ENCODE peak calls at places on chromosome 4, in ten cellular contexts. J is Jurkat, Clone E6-1; T is T-cell; G is activated T-cell treated with anti-CD3 and anti-CD28 coated beads for 1 hour; D is SW 1271; V is left cardiac atrium; Y is naive thymus-derived CD4-positive, alpha-beta T cell; C is A549; U is substantia nigra; I is stimulated activated naive CD8-positive, alpha-beta T cell treated with anti-CD3 and anti-CD28 coated beads, Interleukin-15, amount 100 ng/mL, for 72 hours. R is an unnamed sample.
A peak's percentile ranks its signal among the peaks of the same experiment; 100 is the strongest.

GRCh38 chr4:88204882-88205281 is 46.4 kb upstream of the ABCG2 start:
- DNase-seq in J (no peak), T (no peak), G (no peak), D (no peak), V (no peak), Y (no peak), C (no peak), U (no peak), I (no peak), R (no peak)

GRCh38 chr4:3371038-3371437 is 70.7 kb upstream of the HGFAC start:
- DNase-seq in J (no peak), T (no peak), G (no peak), D (no peak), V (no peak), Y (no peak), C (no peak), U (no peak), I (no peak), R (no peak)

GRCh38 chr4:177285953-177286352 is 23.7 kb upstream of the NEIL3 start:
- DNase-seq in J (peak; percentile 58), T (no peak), G (no peak), D (no peak), V (no peak), Y (no peak), C (no peak), U (no peak), I (no peak), R (no peak)

GRCh38 chr4:189279188-189279587 is 661.5 kb upstream of the FRG1 start:
- DNase-seq in J (no peak), T (no peak), G (no peak), D (no peak), V (no peak), Y (no peak), C (no peak), U (no peak), I (no peak), R (no peak)

GRCh38 chr4:64584981-64585557 is 175.8 kb upstream of the TECRL start:
- DNase-seq in J (peak; percentile 42), T (no peak), G (no peak), D (no peak), V (peak; percentile 36), Y (no peak), C (no peak), U (no peak), I (no peak), R (peak; percentile 18)

GRCh38 chr4:143599827-143600226 is 86.3 kb downstream of the SMARCA5 start:
- DNase-seq in J (no peak), T (no peak), G (no peak), D (no peak), V (no peak), Y (no peak), C (no peak), U (no peak), I (no peak), R (no peak)

GRCh38 chr4:73621357-73621756 is 1.1 kb upstream of the RASSF6 start:
- DNase-seq in J (no peak), T (no peak), G (no peak), D (no peak), V (no peak), Y (no peak), C (no peak), U (no peak), I (no peak), R (no peak)

GRCh38 chr4:151934766-151935165 is 174.0 kb upstream of the GATB start:
- DNase-seq in J (no peak), T (no peak), G (no peak), D (no peak), V (no peak), Y (no peak), C (no peak), U (no peak), I (no peak), R (no peak)

GRCh38 chr4:99815597-99816011 is 1.0 kb upstream of the DAPP1 start:
- DNase-seq in J (no peak), T (no peak), G (no peak), D (no peak), V (no peak), Y (no peak), C (no peak), U (no peak), I (no peak), R (no peak)

GRCh38 chr4:528296-528695 is 29.3 kb downstream of the PIGG start:
- DNase-seq in J (no peak), T (no peak), G (no peak), D (no peak), V (no peak), Y (no peak), C (no peak), U (no peak), I (no peak), R (no peak)

GRCh38 chr4:149344436-149344835 is 471.2 kb downstream of the IQCM start:
- DNase-seq in J (no peak), T (no peak), G (no peak), D (no peak), V (no peak), Y (no peak), C (no peak), U (no peak), I (no peak), R (no peak)

GRCh38 chr4:86326399-86326798 is 33.5 kb downstream of the MAPK10 start:
- DNase-seq in J (no peak), T (no peak), G (no peak), D (no peak), V (no peak), Y (no peak), C (no peak), U (no peak), I (no peak), R (no peak)

GRCh38 chr4:79686976-79687375 is 278.9 kb upstream of the GK2 start:
- DNase-seq in J (no peak), T (no peak), G (no peak), D (no peak), V (no peak), Y (no peak), C (no peak), U (no peak), I (no peak), R (no peak)

GRCh38 chr4:124018383-124019317 is 622.1 kb downstream of the SPRY1 start:
- DNase-seq in J (no peak), T (no peak), G (no peak), D (no peak), V (peak; percentile 58), Y (no peak), C (no peak), U (no peak), I (no peak), R (no peak)

GRCh38 chr4:27176881-27177280 is 316.2 kb downstream of the STIM2 start:
- DNase-seq in J (no peak), T (no peak), G (no peak), D (no peak), V (peak; percentile 24), Y (no peak), C (no peak), U (no peak), I (no peak), R (no peak)

GRCh38 chr4:107780665-107781064 is 44.1 kb upstream of the SGMS2 start:
- DNase-seq in J (peak; percentile 47), T (no peak), G (no peak), D (no peak), V (no peak), Y (no peak), C (no peak), U (no peak), I (no peak), R (peak; percentile 26)

GRCh38 chr4:20528508-20528907 is 171.8 kb upstream of the PACRGL start:
- DNase-seq in J (no peak), T (no peak), G (no peak), D (no peak), V (no peak), Y (no peak), C (no peak), U (no peak), I (no peak), R (no peak)

GRCh38 chr4:139229534-139230039 is 50.4 kb downstream of the MGARP start:
- DNase-seq in J (peak; percentile 38), T (no peak), G (no peak), D (no peak), V (no peak), Y (no peak), C (peak; percentile 29), U (no peak), I (no peak), R (no peak)

GRCh38 chr4:103996059-103996458 is 276.3 kb upstream of the TACR3 start:
- DNase-seq in J (no peak), T (no peak), G (no peak), D (no peak), V (no peak), Y (no peak), C (no peak), U (no peak), I (no peak), R (no peak)

GRCh38 chr4:109729155-109729562 is 711 bp downstream of the PLA2G12A start:
- DNase-seq in J (no peak), T (no peak), G (no peak), D (no peak), V (no peak), Y (no peak), C (peak; percentile 1), U (no peak), I (no peak), R (no peak)

GRCh38 chr4:107744532-107744931 is 24.5 kb upstream of the PAPSS1 start:
- DNase-seq in J (no peak), T (no peak), G (no peak), D (no peak), V (no peak), Y (no peak), C (no peak), U (no peak), I (no peak), R (no peak)

GRCh38 chr4:40594261-40595178 is 35.1 kb downstream of the RBM47 start:
- DNase-seq in J (no peak), T (no peak), G (no peak), D (no peak), V (no peak), Y (no peak), C (no peak), U (no peak), I (no peak), R (no peak)